ENCODE peak calls at places on chromosome 10, in six cellular contexts. T is OCI-LY7, V is WTC11, H is left ventricle myocardium inferior, G is fibroblast of mammary gland, Q is HL-60. W is an unnamed sample.

GRCh38 chr10:43078986-43079273 is 2.1 kb downstream of the RET start:
- DNase-seq in Q (no peak), V (peak; percentile 88), H (peak; percentile 44), G (no peak), T (peak; percentile 32), W (no peak)

GRCh38 chr10:3398825-3399646 is 226.5 kb upstream of the PITRM1 start:
- DNase-seq in V (no peak), Q (no peak), H (peak; percentile 40), T (no peak), G (peak; percentile 28), W (no peak)

GRCh38 chr10:114874827-114875541 is 53.4 kb downstream of the FHIP2A start:
- DNase-seq in H (no peak), G (peak; percentile 45), V (peak; percentile 78), T (no peak), Q (no peak), W (no peak)

GRCh38 chr10:100600218-100600617 is 64.5 kb downstream of the HIF1AN start:
- DNase-seq in T (no peak), G (peak; percentile 8), H (no peak), Q (no peak), V (no peak), W (no peak)

GRCh38 chr10:117074621-117075020 is 63.4 kb downstream of the VAX1 start:
- DNase-seq in Q (no peak), H (no peak), G (no peak), T (no peak), V (no peak), W (no peak)

GRCh38 chr10:1166828-1167275 is 110.7 kb downstream of the WDR37 start:
- DNase-seq in V (peak; percentile 6), H (no peak), Q (no peak), G (no peak), T (no peak), W (no peak)

GRCh38 chr10:4807803-4808507 is 18.1 kb upstream of the AKR1E2 start:
- DNase-seq in G (peak; percentile 82), T (no peak), V (no peak), Q (no peak), H (no peak), W (no peak)

GRCh38 chr10:132827423-132827789 is 41.5 kb upstream of the NKX6-2 start:
- DNase-seq in T (no peak), G (no peak), H (no peak), V (no peak), Q (no peak), W (no peak)

GRCh38 chr10:48187713-48188541 is 86.6 kb downstream of the FRMPD2 start:
- DNase-seq in Q (no peak), H (no peak), V (no peak), G (no peak), T (no peak), W (no peak)

GRCh38 chr10:123995082-123995460 is 98.3 kb downstream of the CHST15 start:
- DNase-seq in V (no peak), T (no peak), H (no peak), G (peak; percentile 60), Q (no peak), W (no peak)

GRCh38 chr10:19815478-19816419 is 483 bp upstream of the PLXDC2 start:
- DNase-seq in Q (no peak), H (peak; percentile 79), G (peak; percentile 42), V (peak; percentile 86), T (no peak), W (peak; percentile 79)

GRCh38 chr10:21675157-21675796 is 141.2 kb downstream of the MLLT10 start:
- DNase-seq in G (peak; percentile 52), H (no peak), V (peak; percentile 62), Q (peak; percentile 8), T (peak; percentile 40), W (no peak)

GRCh38 chr10:60921631-60922030 is 22.4 kb downstream of the RHOBTB1 start:
- DNase-seq in H (no peak), V (no peak), G (no peak), T (peak; percentile 4), Q (no peak), W (no peak)

GRCh38 chr10:43304079-43304686 is 37.3 kb upstream of the RASGEF1A start:
- DNase-seq in G (no peak), V (no peak), H (no peak), Q (no peak), T (no peak), W (no peak)

GRCh38 chr10:55330485-55330884 is 529.5 kb upstream of the PCDH15 start:
- DNase-seq in G (no peak), Q (no peak), T (no peak), V (no peak), H (no peak), W (no peak)

GRCh38 chr10:122861724-122862161 is 16.1 kb upstream of the CUZD1 start:
- DNase-seq in T (no peak), G (peak; percentile 76), H (no peak), Q (no peak), V (no peak), W (no peak)

GRCh38 chr10:92868557-92868956 is 20.2 kb downstream of the EXOC6 start:
- DNase-seq in Q (no peak), V (no peak), G (no peak), T (no peak), H (no peak), W (no peak)

GRCh38 chr10:23994459-23995046 is 214.4 kb upstream of the KIAA1217 start:
- DNase-seq in Q (peak; percentile 5), V (peak; percentile 74), T (peak; percentile 34), G (peak; percentile 57), H (peak; percentile 36), W (no peak)

GRCh38 chr10:58513189-58514101 is 773 bp downstream of the BICC1 start:
- DNase-seq in V (peak; percentile 41), H (peak; percentile 71), Q (peak; percentile 43), G (peak; percentile 88), T (no peak), W (no peak)

GRCh38 chr10:73106301-73106700 is 4.0 kb upstream of the NUDT13 start:
- DNase-seq in T (no peak), G (no peak), Q (no peak), V (no peak), H (no peak), W (no peak)

GRCh38 chr10:17616403-17617030 is 657 bp downstream of the HACD1 start:
- DNase-seq in Q (peak; percentile 1), H (peak; percentile 86), G (peak; percentile 39), T (no peak), V (peak; percentile 86), W (peak; percentile 55)

GRCh38 chr10:35012781-35013180 is 77.4 kb downstream of the CUL2 start:
- DNase-seq in Q (no peak), H (no peak), V (peak; percentile 55), T (no peak), G (no peak), W (no peak)

GRCh38 chr10:103668351-103669242 is 175.1 kb downstream of the NEURL1 start:
- DNase-seq in Q (no peak), H (peak; percentile 82), V (no peak), T (no peak), G (peak; percentile 64), W (no peak)

DNA sequence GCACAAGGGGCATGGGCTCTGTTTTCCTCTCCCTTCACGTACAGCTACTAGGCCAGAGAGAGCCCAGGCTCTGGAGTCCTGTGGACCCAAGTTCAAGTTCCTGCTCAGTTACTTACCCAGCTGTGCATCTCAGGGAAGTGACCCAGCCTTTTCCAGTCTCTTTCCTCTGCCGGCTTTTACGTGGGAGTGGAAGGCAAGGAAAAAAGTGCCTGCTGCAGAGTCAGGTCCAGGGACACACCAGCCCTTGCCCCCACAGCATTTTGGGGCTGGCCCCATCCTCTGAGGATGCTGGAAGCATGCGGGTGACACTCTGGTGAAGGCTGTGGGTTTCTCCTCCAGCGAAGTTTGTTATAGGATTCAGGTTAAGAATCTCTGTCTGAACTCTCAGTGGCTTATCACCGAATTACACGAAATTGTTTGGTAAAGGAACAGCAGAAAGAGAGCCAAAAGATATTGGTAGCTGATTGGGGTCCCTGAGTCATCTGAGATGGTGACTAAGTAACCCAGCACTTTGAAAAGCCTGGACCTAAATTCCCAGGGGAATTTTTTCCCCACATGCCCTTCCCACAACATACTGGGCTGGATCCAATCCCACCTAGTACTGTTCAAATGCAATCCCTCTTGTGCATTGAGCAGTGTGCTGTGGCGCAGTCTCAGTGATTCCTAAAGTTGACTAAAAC is 424.3 kb downstream of the RPS24 start:
- DNase-seq in V (no peak), Q (no peak), T (no peak), H (no peak), G (peak; percentile 84), W (no peak)
- TF ChIP-seq CTCF in V (no peak), Q (no peak), T (no peak), H (no peak), G (no peak), W (no peak)

DNA sequence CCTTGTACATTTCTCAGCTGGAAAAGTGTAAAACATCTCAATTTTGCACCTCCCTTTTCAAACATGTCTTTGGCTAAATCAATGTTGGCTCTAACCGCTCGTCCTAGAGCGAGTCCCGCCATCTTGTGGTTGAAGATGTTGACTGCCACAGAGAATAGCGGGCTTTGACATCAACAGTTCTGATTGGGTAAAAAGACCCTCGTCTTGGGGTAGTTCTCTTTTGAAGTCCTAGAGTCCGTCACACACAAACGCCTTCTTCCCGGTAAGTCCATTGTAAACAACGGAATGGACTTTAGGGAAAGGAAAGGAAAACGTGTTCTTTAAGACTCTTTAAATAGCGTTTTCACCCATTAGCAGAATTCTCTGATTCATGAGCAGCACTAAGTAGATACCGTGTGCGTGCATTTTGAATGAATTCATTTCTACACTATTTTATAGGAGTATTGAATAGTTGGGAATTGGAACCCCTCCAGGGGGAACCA is 454 bp upstream of the RPP30 start:
- DNase-seq in Q (peak; percentile 71), H (no peak), V (peak; percentile 57), G (peak; percentile 85), T (peak; percentile 71), W (peak; percentile 22)
- TF ChIP-seq CTCF in Q (peak; percentile 30), H (peak; percentile 65), V (peak; percentile 25), G (peak; percentile 68), T (peak; percentile 72), W (peak; percentile 54)

DNA sequence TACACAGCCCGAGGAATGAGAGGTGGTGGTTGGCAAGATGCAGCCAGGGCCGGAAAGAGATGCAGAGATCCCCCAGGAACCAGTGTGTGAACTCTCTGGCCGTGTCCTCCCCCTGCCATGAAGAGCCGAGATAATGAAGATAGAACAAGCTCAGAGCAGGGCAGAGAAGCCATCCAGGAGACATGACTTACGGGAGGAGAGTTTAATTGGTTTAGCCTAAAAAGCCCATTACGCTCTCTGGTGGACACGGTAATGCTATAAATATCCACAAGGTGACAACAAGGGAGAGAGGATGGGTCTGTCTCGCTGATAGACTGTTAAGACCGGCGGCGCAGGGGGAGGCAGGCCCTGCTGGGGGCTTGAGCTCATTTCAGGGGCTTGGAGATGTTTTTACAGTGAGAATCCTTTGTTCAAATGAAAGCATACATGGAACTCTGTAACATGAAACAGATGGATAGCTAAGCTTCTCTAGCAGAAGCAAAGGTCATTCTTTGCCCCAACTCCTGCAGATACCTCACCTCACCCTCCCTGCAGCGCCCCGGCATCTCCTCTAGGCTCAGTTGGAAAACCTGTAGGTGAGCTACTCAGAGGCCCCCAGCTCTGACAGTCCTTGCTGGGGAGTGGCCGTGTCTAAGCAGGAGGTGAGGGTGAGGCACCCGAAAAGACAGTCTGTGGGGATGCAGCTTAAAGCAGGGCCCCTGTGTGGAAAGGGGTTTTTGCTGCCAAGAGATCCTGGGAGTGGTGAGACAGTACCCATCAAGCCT is 40.8 kb upstream of the LOXL4 start:
- DNase-seq in T (no peak), H (no peak), Q (no peak), G (no peak), V (no peak), W (no peak)
- TF ChIP-seq CTCF in T (no peak), H (no peak), Q (no peak), G (no peak), V (no peak), W (no peak)

DNA sequence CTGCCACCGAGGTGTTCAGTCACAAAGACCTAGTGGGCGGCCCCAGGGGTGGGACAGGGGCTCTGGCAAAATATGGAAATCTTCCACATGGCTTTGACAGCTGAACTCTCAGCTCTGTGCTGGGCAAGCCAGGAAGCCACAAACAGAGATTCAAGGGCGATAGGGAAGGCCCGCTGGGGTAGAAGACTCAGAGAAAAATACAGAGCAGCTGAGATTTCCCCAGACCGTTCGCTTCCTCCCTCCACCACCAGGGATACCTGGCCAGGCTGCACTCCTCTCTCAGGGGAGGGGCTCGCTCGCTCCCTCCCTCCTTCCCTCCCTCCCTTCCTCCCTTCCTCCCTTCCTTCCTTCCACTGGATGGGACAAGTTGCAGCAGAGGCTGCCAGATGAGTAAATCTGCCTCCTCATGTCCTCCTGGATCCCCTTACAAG is 260.5 kb downstream of the PRPF18 start:
- DNase-seq in V (peak; percentile 39), G (no peak), H (no peak), T (no peak), Q (no peak), W (no peak)
- TF ChIP-seq CTCF in V (no peak), G (no peak), H (no peak), T (no peak), Q (no peak), W (no peak)

W was measured in mesothelial cell of epicardium.